ENCODE peak calls at places on chromosomes 2 and 18, in five cellular contexts. One of them, this sample, is unnamed.

GRCh38 chr18:78972930-78973331 is 6.7 kb upstream of the SALL3 start:
- DNase-seq in heart right ventricle: no peak
- DNase-seq in body of pancreas: no peak
- DNase-seq in CD8-positive, alpha-beta memory T cell: no peak
- DNase-seq in thyroid gland: no peak
- DNase-seq in this sample: no peak

GRCh38 chr2:182522428-182522896 is 95.6 kb upstream of the PDE1A start:
- DNase-seq in CD8-positive, alpha-beta memory T cell: no peak
- DNase-seq in body of pancreas: no peak
- DNase-seq in thyroid gland: peak; percentile 22
- DNase-seq in heart right ventricle: no peak
- DNase-seq in this sample: no peak

GRCh38 chr2:181122601-181123000 is 142.2 kb downstream of the UBE2E3 start:
- DNase-seq in heart right ventricle: no peak
- DNase-seq in CD8-positive, alpha-beta memory T cell: no peak
- DNase-seq in body of pancreas: no peak
- DNase-seq in thyroid gland: no peak
- DNase-seq in this sample: no peak

GRCh38 chr2:44804406-44805235 is 136.9 kb upstream of the SIX3 start:
- DNase-seq in thyroid gland: no peak
- DNase-seq in body of pancreas: no peak
- DNase-seq in CD8-positive, alpha-beta memory T cell: no peak
- DNase-seq in heart right ventricle: no peak
- DNase-seq in this sample: no peak

GRCh38 chr2:239498981-239499633 is 98.3 kb upstream of the HDAC4 start:
- DNase-seq in thyroid gland: peak; percentile 54
- DNase-seq in heart right ventricle: peak; percentile 65
- DNase-seq in CD8-positive, alpha-beta memory T cell: no peak
- DNase-seq in body of pancreas: no peak
- DNase-seq in this sample: no peak

GRCh38 chr2:223221120-223221859 is 169.3 kb downstream of the KCNE4 start:
- DNase-seq in body of pancreas: no peak
- DNase-seq in thyroid gland: no peak
- DNase-seq in CD8-positive, alpha-beta memory T cell: no peak
- DNase-seq in heart right ventricle: no peak
- DNase-seq in this sample: no peak

GRCh38 chr2:190343500-190344274 is at the start of gene INPP1:
- DNase-seq in thyroid gland: peak; percentile 78
- DNase-seq in CD8-positive, alpha-beta memory T cell: peak; percentile 23
- DNase-seq in body of pancreas: peak; percentile 65
- DNase-seq in heart right ventricle: peak; percentile 78
- DNase-seq in this sample: peak; percentile 63

GRCh38 chr2:165203689-165204559 is at the start of gene SCN3A:
- DNase-seq in CD8-positive, alpha-beta memory T cell: no peak
- DNase-seq in heart right ventricle: peak; percentile 10
- DNase-seq in thyroid gland: peak; percentile 12
- DNase-seq in body of pancreas: peak; percentile 28
- DNase-seq in this sample: peak; percentile 58

GRCh38 chr2:2830576-2830975 is 499.5 kb upstream of the MYT1L start:
- DNase-seq in body of pancreas: no peak
- DNase-seq in heart right ventricle: no peak
- DNase-seq in thyroid gland: no peak
- DNase-seq in CD8-positive, alpha-beta memory T cell: no peak
- DNase-seq in this sample: no peak

GRCh38 chr18:44325903-44326650 is 354.6 kb upstream of the SETBP1 start:
- DNase-seq in heart right ventricle: no peak
- DNase-seq in thyroid gland: peak; percentile 89
- DNase-seq in body of pancreas: peak; percentile 68
- DNase-seq in CD8-positive, alpha-beta memory T cell: no peak
- DNase-seq in this sample: peak; percentile 26

GRCh38 chr2:64062840-64063239 is 43.6 kb upstream of the VPS54 start:
- DNase-seq in heart right ventricle: no peak
- DNase-seq in CD8-positive, alpha-beta memory T cell: no peak
- DNase-seq in body of pancreas: peak; percentile 82
- DNase-seq in thyroid gland: no peak
- DNase-seq in this sample: peak; percentile 68

GRCh38 chr18:8967573-8967972 is 134.9 kb upstream of the NDUFV2 start:
- DNase-seq in body of pancreas: no peak
- DNase-seq in heart right ventricle: no peak
- DNase-seq in CD8-positive, alpha-beta memory T cell: no peak
- DNase-seq in thyroid gland: no peak
- DNase-seq in this sample: no peak

GRCh38 chr18:63994783-63995399 is 25.0 kb downstream of the SERPINB8 start:
- DNase-seq in thyroid gland: peak; percentile 49
- DNase-seq in heart right ventricle: no peak
- DNase-seq in body of pancreas: peak; percentile 45
- DNase-seq in CD8-positive, alpha-beta memory T cell: peak; percentile 16
- DNase-seq in this sample: no peak

GRCh38 chr2:156901373-156902031 is 356.0 kb upstream of the GALNT5 start:
- DNase-seq in body of pancreas: no peak
- DNase-seq in heart right ventricle: no peak
- DNase-seq in CD8-positive, alpha-beta memory T cell: no peak
- DNase-seq in thyroid gland: no peak
- DNase-seq in this sample: no peak

GRCh38 chr2:12501469-12502147 is 215.1 kb upstream of the TRIB2 start:
- DNase-seq in heart right ventricle: peak; percentile 44
- DNase-seq in thyroid gland: peak; percentile 33
- DNase-seq in body of pancreas: no peak
- DNase-seq in CD8-positive, alpha-beta memory T cell: peak; percentile 29
- DNase-seq in this sample: no peak

GRCh38 chr2:25089605-25090424 is 47.9 kb downstream of the EFR3B start:
- DNase-seq in body of pancreas: no peak
- DNase-seq in CD8-positive, alpha-beta memory T cell: no peak
- DNase-seq in heart right ventricle: no peak
- DNase-seq in thyroid gland: no peak
- DNase-seq in this sample: no peak

GRCh38 chr18:53117851-53118250 is 777.9 kb downstream of the DCC start:
- DNase-seq in CD8-positive, alpha-beta memory T cell: no peak
- DNase-seq in thyroid gland: no peak
- DNase-seq in body of pancreas: no peak
- DNase-seq in heart right ventricle: no peak
- DNase-seq in this sample: no peak

GRCh38 chr2:165777522-165778186 is 16.4 kb downstream of the GALNT3 start:
- DNase-seq in body of pancreas: no peak
- DNase-seq in thyroid gland: no peak
- DNase-seq in heart right ventricle: no peak
- DNase-seq in CD8-positive, alpha-beta memory T cell: no peak
- DNase-seq in this sample: no peak

GRCh38 chr2:239227111-239227581 is 173.7 kb downstream of the HDAC4 start:
- DNase-seq in body of pancreas: no peak
- DNase-seq in heart right ventricle: no peak
- DNase-seq in thyroid gland: no peak
- DNase-seq in CD8-positive, alpha-beta memory T cell: no peak
- DNase-seq in this sample: no peak

GRCh38 chr2:203647579-203647978 is 58.9 kb upstream of the CD28 start:
- DNase-seq in heart right ventricle: no peak
- DNase-seq in CD8-positive, alpha-beta memory T cell: no peak
- DNase-seq in body of pancreas: no peak
- DNase-seq in thyroid gland: no peak
- DNase-seq in this sample: no peak

GRCh38 chr18:12086249-12086648 is 7.4 kb upstream of the ANKRD62 start:
- DNase-seq in CD8-positive, alpha-beta memory T cell: no peak
- DNase-seq in thyroid gland: peak; percentile 87
- DNase-seq in body of pancreas: peak; percentile 96
- DNase-seq in heart right ventricle: peak; percentile 8
- DNase-seq in this sample: no peak

GRCh38 chr2:72220170-72220569 is 72.5 kb upstream of the CYP26B1 start:
- DNase-seq in body of pancreas: no peak
- DNase-seq in CD8-positive, alpha-beta memory T cell: no peak
- DNase-seq in heart right ventricle: no peak
- DNase-seq in thyroid gland: no peak
- DNase-seq in this sample: peak; percentile 49

GRCh38 chr2:222774941-222775340 is 85.9 kb upstream of the ACSL3 start:
- DNase-seq in thyroid gland: no peak
- DNase-seq in heart right ventricle: no peak
- DNase-seq in CD8-positive, alpha-beta memory T cell: no peak
- DNase-seq in body of pancreas: no peak
- DNase-seq in this sample: no peak

GRCh38 chr2:238974061-238974460 is 126.2 kb downstream of the TWIST2 start:
- DNase-seq in thyroid gland: no peak
- DNase-seq in heart right ventricle: no peak
- DNase-seq in CD8-positive, alpha-beta memory T cell: no peak
- DNase-seq in body of pancreas: no peak
- DNase-seq in this sample: no peak

GRCh38 chr2:60505240-60505639 is 48.2 kb downstream of the BCL11A start:
- DNase-seq in heart right ventricle: no peak
- DNase-seq in body of pancreas: peak; percentile 30
- DNase-seq in thyroid gland: no peak
- DNase-seq in CD8-positive, alpha-beta memory T cell: no peak
- DNase-seq in this sample: no peak

GRCh38 chr2:138272524-138273210 is 228.9 kb upstream of the SPOPL start:
- DNase-seq in CD8-positive, alpha-beta memory T cell: no peak
- DNase-seq in heart right ventricle: no peak
- DNase-seq in body of pancreas: no peak
- DNase-seq in thyroid gland: no peak
- DNase-seq in this sample: no peak

GRCh38 chr2:108491848-108492247 is 42.4 kb upstream of the LIMS1 start:
- DNase-seq in CD8-positive, alpha-beta memory T cell: no peak
- DNase-seq in heart right ventricle: no peak
- DNase-seq in body of pancreas: no peak
- DNase-seq in thyroid gland: no peak
- DNase-seq in this sample: no peak

GRCh38 chr18:13235981-13236380 is 17.4 kb downstream of the LDLRAD4 start:
- DNase-seq in CD8-positive, alpha-beta memory T cell: no peak
- DNase-seq in thyroid gland: no peak
- DNase-seq in heart right ventricle: peak; percentile 65
- DNase-seq in body of pancreas: peak; percentile 29
- DNase-seq in this sample: no peak

GRCh38 chr2:181438298-181438697 is 18.9 kb upstream of the ITGA4 start:
- DNase-seq in heart right ventricle: no peak
- DNase-seq in body of pancreas: no peak
- DNase-seq in CD8-positive, alpha-beta memory T cell: no peak
- DNase-seq in thyroid gland: no peak
- DNase-seq in this sample: no peak

GRCh38 chr18:13264091-13264777 is 45.7 kb downstream of the LDLRAD4 start:
- DNase-seq in thyroid gland: no peak
- DNase-seq in heart right ventricle: peak; percentile 82
- DNase-seq in CD8-positive, alpha-beta memory T cell: no peak
- DNase-seq in body of pancreas: no peak
- DNase-seq in this sample: no peak

GRCh38 chr2:239519921-239520585 is 119.2 kb upstream of the HDAC4 start:
- DNase-seq in thyroid gland: no peak
- DNase-seq in heart right ventricle: no peak
- DNase-seq in CD8-positive, alpha-beta memory T cell: no peak
- DNase-seq in body of pancreas: no peak
- DNase-seq in this sample: no peak

GRCh38 chr2:86039178-86039962 is 66.3 kb downstream of the POLR1A start:
- DNase-seq in body of pancreas: no peak
- DNase-seq in thyroid gland: no peak
- DNase-seq in CD8-positive, alpha-beta memory T cell: no peak
- DNase-seq in heart right ventricle: no peak
- DNase-seq in this sample: peak; percentile 19

GRCh38 chr18:2240311-2240705 is 331.0 kb downstream of the METTL4 start:
- DNase-seq in body of pancreas: no peak
- DNase-seq in heart right ventricle: no peak
- DNase-seq in thyroid gland: no peak
- DNase-seq in CD8-positive, alpha-beta memory T cell: no peak
- DNase-seq in this sample: no peak

DNA sequence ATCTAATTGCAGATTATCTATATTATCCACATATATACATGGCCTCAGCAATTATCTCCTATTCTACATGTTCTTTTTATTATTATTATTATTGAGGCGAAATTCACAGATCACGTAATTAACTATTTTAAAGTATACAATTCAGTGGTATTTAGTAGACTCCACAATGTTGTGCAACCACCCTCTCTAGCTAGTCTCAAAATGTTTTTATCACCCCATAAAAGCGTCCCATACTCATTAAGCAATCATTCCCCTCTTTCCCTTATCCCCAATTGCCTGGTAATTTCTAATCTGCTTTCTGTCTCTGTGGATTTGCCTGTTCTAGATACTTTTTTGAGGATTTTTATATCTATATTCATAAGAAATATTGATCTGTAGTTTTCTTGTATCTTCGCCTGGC is 95.2 kb upstream of the RFX8 start:
- DNase-seq in body of pancreas: no peak
- DNase-seq in CD8-positive, alpha-beta memory T cell: no peak
- DNase-seq in thyroid gland: no peak
- DNase-seq in heart right ventricle: no peak
- DNase-seq in this sample: no peak
- H3K4me3 ChIP-seq in body of pancreas: no peak overlapping the region
- H3K4me3 ChIP-seq in CD8-positive, alpha-beta memory T cell: peak overlapping the region; percentile 42
- H3K4me3 ChIP-seq in thyroid gland: no peak overlapping the region
- H3K4me3 ChIP-seq in heart right ventricle: no peak overlapping the region
- H3K4me3 ChIP-seq in this sample: no peak overlapping the region

GRCh38 chr2:102177814-102178478 is 8.9 kb upstream of the IL1RL2 start:
- DNase-seq in body of pancreas: no peak
- DNase-seq in CD8-positive, alpha-beta memory T cell: no peak
- DNase-seq in heart right ventricle: no peak
- DNase-seq in thyroid gland: no peak
- DNase-seq in this sample: no peak

GRCh38 chr2:102168026-102168425 is 18.8 kb upstream of the IL1RL2 start:
- DNase-seq in body of pancreas: no peak
- DNase-seq in CD8-positive, alpha-beta memory T cell: no peak
- DNase-seq in heart right ventricle: no peak
- DNase-seq in thyroid gland: no peak
- DNase-seq in this sample: no peak

GRCh38 chr2:102172749-102173148 is 14.1 kb upstream of the IL1RL2 start:
- DNase-seq in CD8-positive, alpha-beta memory T cell: no peak
- DNase-seq in thyroid gland: no peak
- DNase-seq in heart right ventricle: no peak
- DNase-seq in body of pancreas: no peak
- DNase-seq in this sample: no peak
- H3K36me3 ChIP-seq in CD8-positive, alpha-beta memory T cell: no peaks in the 10 kb centered on the region
- H3K36me3 ChIP-seq in thyroid gland: peaks cover 74% of the 10 kb centered on the region
- H3K36me3 ChIP-seq in heart right ventricle: peaks cover 32% of the 10 kb centered on the region
- H3K36me3 ChIP-seq in body of pancreas: peaks cover 29% of the 10 kb centered on the region
- H3K36me3 ChIP-seq in this sample: no peaks in the 10 kb centered on the region

GRCh38 chr18:36724169-36724568 is 104.6 kb downstream of the TPGS2 start:
- DNase-seq in thyroid gland: no peak
- DNase-seq in heart right ventricle: no peak
- DNase-seq in CD8-positive, alpha-beta memory T cell: no peak
- DNase-seq in body of pancreas: no peak
- DNase-seq in this sample: no peak

GRCh38 chr18:36728345-36728744 is 100.5 kb downstream of the TPGS2 start:
- DNase-seq in heart right ventricle: no peak
- DNase-seq in body of pancreas: no peak
- DNase-seq in CD8-positive, alpha-beta memory T cell: no peak
- DNase-seq in thyroid gland: no peak
- DNase-seq in this sample: no peak

GRCh38 chr18:36719630-36720029 is 109.2 kb downstream of the TPGS2 start:
- DNase-seq in thyroid gland: no peak
- DNase-seq in heart right ventricle: no peak
- DNase-seq in CD8-positive, alpha-beta memory T cell: no peak
- DNase-seq in body of pancreas: no peak
- DNase-seq in this sample: no peak

GRCh38 chr18:36729197-36729596 is 99.6 kb downstream of the TPGS2 start:
- DNase-seq in CD8-positive, alpha-beta memory T cell: no peak
- DNase-seq in thyroid gland: no peak
- DNase-seq in heart right ventricle: no peak
- DNase-seq in body of pancreas: no peak
- DNase-seq in this sample: no peak

GRCh38 chr18:36724591-36725001 is 104.2 kb downstream of the TPGS2 start:
- DNase-seq in CD8-positive, alpha-beta memory T cell: no peak
- DNase-seq in heart right ventricle: no peak
- DNase-seq in thyroid gland: peak; percentile 25
- DNase-seq in body of pancreas: no peak
- DNase-seq in this sample: no peak
- H3K4me3 ChIP-seq in CD8-positive, alpha-beta memory T cell: no peak overlapping the region
- H3K4me3 ChIP-seq in heart right ventricle: peak overlapping the region; percentile 14
- H3K4me3 ChIP-seq in thyroid gland: no peak overlapping the region
- H3K4me3 ChIP-seq in body of pancreas: no peak overlapping the region
- H3K4me3 ChIP-seq in this sample: no peak overlapping the region

GRCh38 chr2:110659248-110659647 is 18.6 kb downstream of the BUB1 start:
- DNase-seq in thyroid gland: no peak
- DNase-seq in CD8-positive, alpha-beta memory T cell: no peak
- DNase-seq in heart right ventricle: no peak
- DNase-seq in body of pancreas: no peak
- DNase-seq in this sample: no peak
- H3K36me3 ChIP-seq in thyroid gland: no peaks in the 10 kb centered on the region
- H3K36me3 ChIP-seq in CD8-positive, alpha-beta memory T cell: no peaks in the 10 kb centered on the region
- H3K36me3 ChIP-seq in heart right ventricle: no peaks in the 10 kb centered on the region
- H3K36me3 ChIP-seq in body of pancreas: no peaks in the 10 kb centered on the region
- H3K36me3 ChIP-seq in this sample: peaks cover 2% of the 10 kb centered on the region